ENCODE peak calls at places on chromosome 16, in ten cellular contexts. U is heart left ventricle; A is lung; T is CD4-positive, CD25-positive, alpha-beta regulatory T cell; Y is ascending aorta; I is trophoblast cell; S is pancreas; M is uterus; X is mesendoderm; F is CD8-positive, alpha-beta T cell. P is an unnamed sample.
A peak's percentile ranks its signal among the peaks of the same experiment; 100 is the strongest.

GRCh38 chr16:1787322-1788094 is 4.7 kb downstream of the NUBP2 start:
- DNase-seq in U (peak; percentile 26), A (no peak), T (no peak), Y (peak; percentile 5), I (no peak), S (no peak), M (no peak), X (no peak), F (no peak), P (no peak)

GRCh38 chr16:1839554-1839953 is 12.5 kb downstream of the FAHD1 start:
- DNase-seq in U (no peak), A (no peak), T (no peak), Y (no peak), I (no peak), S (no peak), M (no peak), X (peak; percentile 70), F (no peak), P (no peak)

GRCh38 chr16:89880477-89881367 is 7.3 kb downstream of the TCF25 start:
- DNase-seq in U (no peak), A (no peak), T (no peak), Y (no peak), I (no peak), S (no peak), M (no peak), X (no peak), F (no peak), P (no peak)

GRCh38 chr16:65876200-65876498 is 490.3 kb upstream of the CDH5 start:
- DNase-seq in U (no peak), A (no peak), T (no peak), Y (no peak), I (no peak), S (no peak), M (no peak), X (no peak), F (no peak), P (no peak)

GRCh38 chr16:165539-166374 is at the start of gene HBM:
- DNase-seq in U (no peak), A (no peak), T (no peak), Y (no peak), I (no peak), S (no peak), M (no peak), X (no peak), F (no peak), P (no peak)

GRCh38 chr16:57798953-57799618 is 3.2 kb downstream of the KIFC3 start:
- DNase-seq in U (no peak), A (no peak), T (no peak), Y (no peak), I (no peak), S (no peak), M (no peak), X (no peak), F (no peak), P (no peak)

GRCh38 chr16:9139965-9140364 is 48.5 kb downstream of the HAPSTR1 start:
- DNase-seq in U (no peak), A (no peak), T (no peak), Y (no peak), I (peak; percentile 70), S (peak; percentile 8), M (no peak), X (peak; percentile 84), F (no peak), P (no peak)

GRCh38 chr16:8644513-8645140 is 23.1 kb downstream of the METTL22 start:
- DNase-seq in U (peak; percentile 55), A (peak; percentile 34), T (no peak), Y (no peak), I (no peak), S (no peak), M (no peak), X (no peak), F (peak; percentile 10), P (no peak)

GRCh38 chr16:47553853-47554564 is 92.9 kb downstream of the PHKB start:
- DNase-seq in U (no peak), A (no peak), T (no peak), Y (no peak), I (no peak), S (no peak), M (no peak), X (no peak), F (no peak), P (no peak)

GRCh38 chr16:25158401-25158800 is 46.9 kb downstream of the LCMT1 start:
- DNase-seq in U (no peak), A (no peak), T (no peak), Y (no peak), I (no peak), S (no peak), M (no peak), X (no peak), F (no peak), P (no peak)

GRCh38 chr16:49352923-49353322 is 20.7 kb upstream of the C16orf78 start:
- DNase-seq in U (no peak), A (no peak), T (no peak), Y (no peak), I (no peak), S (no peak), M (no peak), X (peak; percentile 87), F (no peak), P (no peak)

GRCh38 chr16:13780841-13781553 is 139.0 kb upstream of the ERCC4 start:
- DNase-seq in U (no peak), A (no peak), T (no peak), Y (no peak), I (no peak), S (no peak), M (no peak), X (no peak), F (no peak), P (no peak)
- H3K27ac ChIP-seq in U (no peak overlapping the region), A (no peak overlapping the region), T (no peak overlapping the region), Y (no peak overlapping the region), I (no peak overlapping the region), S (no peak overlapping the region), M (no peak overlapping the region), X (no peak overlapping the region), F (no peak overlapping the region), P (no peak overlapping the region)

DNA sequence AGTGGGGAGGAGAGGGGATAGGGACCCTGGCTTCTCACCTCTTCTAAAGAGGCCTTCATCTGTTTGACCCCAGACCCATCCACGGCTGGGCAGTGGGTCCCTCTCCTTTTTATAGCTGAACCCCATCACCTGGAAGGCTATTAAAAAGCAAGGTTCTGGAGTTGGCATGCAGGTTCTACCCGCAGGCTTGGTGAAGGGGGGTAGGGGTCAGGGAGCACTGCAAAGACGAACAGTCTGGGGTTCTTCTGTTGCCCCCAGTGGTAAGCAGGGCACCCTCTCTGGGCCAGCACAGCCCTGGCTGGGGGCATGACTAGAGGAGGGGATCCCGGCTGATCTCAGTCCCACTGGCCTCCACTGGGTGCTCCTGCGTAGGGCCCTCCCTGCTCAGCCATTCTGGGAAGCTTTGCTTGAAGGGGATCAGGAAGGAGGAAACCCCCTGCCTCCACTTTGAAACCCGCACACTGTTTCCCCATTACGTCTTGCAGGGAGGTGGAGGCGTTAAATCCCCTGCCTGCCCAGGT is 13.6 kb downstream of the CMIP start:
- DNase-seq in U (no peak), A (no peak), T (no peak), Y (no peak), I (no peak), S (no peak), M (no peak), X (no peak), F (no peak), P (no peak)
- H3K4me1 ChIP-seq in U (peaks cover 20% of the 10 kb centered on the region), A (no peaks in the 10 kb centered on the region), T (no peaks in the 10 kb centered on the region), Y (no peaks in the 10 kb centered on the region), I (peaks cover 15% of the 10 kb centered on the region), S (peaks cover 3% of the 10 kb centered on the region), M (no peaks in the 10 kb centered on the region), X (peaks cover 9% of the 10 kb centered on the region), F (peaks cover 16% of the 10 kb centered on the region), P (peaks cover 32% of the 10 kb centered on the region)

GRCh38 chr16:50548659-50549560 is 714 bp downstream of the NKD1 start:
- DNase-seq in U (no peak), A (no peak), T (no peak), Y (no peak), I (no peak), S (peak; percentile 60), M (peak; percentile 29), X (no peak), F (no peak), P (no peak)

GRCh38 chr16:50547944-50548658 is at the start of gene NKD1:
- DNase-seq in U (peak; percentile 67), A (peak; percentile 54), T (peak; percentile 69), Y (no peak), I (peak; percentile 74), S (peak; percentile 93), M (peak; percentile 73), X (peak; percentile 87), F (peak; percentile 73), P (no peak)

GRCh38 chr16:50551243-50551642 is 3.0 kb downstream of the NKD1 start:
- DNase-seq in U (no peak), A (no peak), T (no peak), Y (no peak), I (no peak), S (no peak), M (no peak), X (no peak), F (no peak), P (no peak)

GRCh38 chr16:50550035-50550434 is 1.8 kb downstream of the NKD1 start:
- DNase-seq in U (no peak), A (no peak), T (no peak), Y (no peak), I (no peak), S (no peak), M (peak; percentile 38), X (no peak), F (no peak), P (no peak)

DNA sequence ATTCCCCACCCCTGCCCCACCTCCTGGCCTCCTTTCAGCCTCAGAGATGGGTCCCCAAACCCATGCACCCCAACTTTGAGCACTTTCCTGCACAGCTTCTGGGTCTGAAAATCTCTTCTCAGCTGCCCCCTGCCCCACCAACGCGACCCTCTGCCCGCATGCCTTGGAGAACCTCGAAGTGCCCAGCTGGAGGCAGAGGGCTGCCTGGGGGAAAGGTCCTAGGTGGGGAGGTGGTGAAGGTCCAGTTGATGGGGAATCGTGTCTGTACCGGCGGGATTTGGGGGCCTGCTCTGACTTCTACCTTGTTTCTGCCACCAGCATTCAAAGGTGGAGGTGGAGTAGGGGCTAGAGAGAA is 1.3 kb downstream of the NKD1 start:
- DNase-seq in U (no peak), A (no peak), T (no peak), Y (no peak), I (no peak), S (no peak), M (no peak), X (no peak), F (no peak), P (no peak)
- H3K4me3 ChIP-seq in U (no peak overlapping the region), A (peak overlapping the region; percentile 55), T (no peak overlapping the region), Y (peak overlapping the region; percentile 67), I (no peak overlapping the region), S (no peak overlapping the region), M (peak overlapping the region; percentile 80), X (peak overlapping the region; percentile 17), F (no peak overlapping the region), P (peak overlapping the region; percentile 89)

DNA sequence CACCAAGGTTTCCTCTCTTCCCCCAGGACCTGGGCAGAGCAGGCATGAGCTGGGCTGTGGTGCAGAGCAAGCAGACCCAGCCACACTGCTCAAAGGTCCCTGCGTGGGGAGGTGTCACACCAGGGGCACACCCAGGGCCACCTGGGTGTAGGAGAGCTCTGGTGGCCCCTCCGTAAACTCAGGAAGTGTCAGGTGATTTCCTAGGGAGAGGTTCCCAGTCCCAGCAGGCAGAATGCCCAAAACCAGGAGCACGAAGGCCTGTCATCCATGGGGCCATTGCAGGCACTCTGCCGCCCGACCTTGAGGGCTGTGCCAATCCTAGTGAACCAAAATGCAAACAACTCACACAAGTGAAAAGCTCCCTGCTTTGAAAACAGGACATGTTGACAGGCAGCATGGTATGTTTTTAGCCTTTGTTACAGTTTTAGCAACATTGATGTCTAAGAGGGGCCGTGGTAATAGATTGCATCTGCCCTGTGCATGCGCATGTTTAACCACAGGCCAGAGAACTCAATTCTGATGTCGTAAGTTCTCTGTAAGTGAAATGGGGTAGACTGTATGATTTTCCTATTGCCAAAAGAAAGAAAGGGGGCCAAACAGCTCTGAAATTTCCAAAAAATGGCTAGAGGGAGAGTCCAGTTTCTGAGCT is 21.3 kb downstream of the CIBAR2 start:
- DNase-seq in U (no peak), A (no peak), T (no peak), Y (no peak), I (no peak), S (peak; percentile 72), M (no peak), X (no peak), F (no peak), P (no peak)
- H3K27ac ChIP-seq in U (no peak overlapping the region), A (no peak overlapping the region), T (no peak overlapping the region), Y (no peak overlapping the region), I (peak overlapping the region; percentile 12), S (no peak overlapping the region), M (no peak overlapping the region), X (no peak overlapping the region), F (no peak overlapping the region), P (no peak overlapping the region)

P was measured in esophagus squamous epithelium.